ENCODE peak calls at places on chromosomes 5 and 9, in ten cellular contexts. F, M, O, T, A, Z, H, L, V and J are unnamed samples.

GRCh38 chr5:149500922-149501582 is 50.2 kb downstream of the CSNK1A1 start:
- DNase-seq in F (no peak), M (no peak), O (no peak), T (no peak), A (no peak), Z (no peak), H (no peak), L (no peak), V (no peak), J (no peak)

GRCh38 chr9:135814421-135814820 is 92.9 kb downstream of the CAMSAP1 start:
- DNase-seq in F (no peak), M (no peak), O (no peak), T (no peak), A (no peak), Z (no peak), H (no peak), L (no peak), V (no peak), J (no peak)

GRCh38 chr9:18721267-18722079 is 247.5 kb downstream of the ADAMTSL1 start:
- DNase-seq in F (no peak), M (no peak), O (no peak), T (no peak), A (no peak), Z (no peak), H (peak), L (no peak), V (no peak), J (no peak)

GRCh38 chr5:95238560-95239325 is 46.2 kb downstream of the MCTP1 start:
- DNase-seq in F (no peak), M (no peak), O (no peak), T (no peak), A (no peak), Z (no peak), H (no peak), L (no peak), V (no peak), J (no peak)

GRCh38 chr5:173644700-173645436 is 28.4 kb upstream of the BOD1 start:
- DNase-seq in F (no peak), M (no peak), O (no peak), T (no peak), A (no peak), Z (no peak), H (peak), L (no peak), V (no peak), J (no peak)

GRCh38 chr9:72038890-72039410 is 21.5 kb downstream of the C9orf57 start:
- DNase-seq in F (peak), M (peak), O (peak), T (peak), A (peak), Z (peak), H (peak), L (peak), V (no peak), J (peak)

GRCh38 chr9:125632321-125633115 is 74.5 kb downstream of the MAPKAP1 start:
- DNase-seq in F (no peak), M (no peak), O (no peak), T (no peak), A (no peak), Z (no peak), H (no peak), L (no peak), V (no peak), J (peak)

GRCh38 chr9:84230355-84231136 is 110.0 kb downstream of the SLC28A3 start:
- DNase-seq in F (no peak), M (no peak), O (no peak), T (no peak), A (peak), Z (no peak), H (peak), L (no peak), V (no peak), J (no peak)

GRCh38 chr5:83589786-83590185 is 118.2 kb downstream of the VCAN start:
- DNase-seq in F (no peak), M (no peak), O (no peak), T (no peak), A (no peak), Z (no peak), H (no peak), L (no peak), V (no peak), J (no peak)

GRCh38 chr5:150291388-150292385 is 2.1 kb upstream of the CAMK2A start:
- DNase-seq in F (no peak), M (peak), O (no peak), T (no peak), A (no peak), Z (no peak), H (no peak), L (no peak), V (no peak), J (no peak)

DNA sequence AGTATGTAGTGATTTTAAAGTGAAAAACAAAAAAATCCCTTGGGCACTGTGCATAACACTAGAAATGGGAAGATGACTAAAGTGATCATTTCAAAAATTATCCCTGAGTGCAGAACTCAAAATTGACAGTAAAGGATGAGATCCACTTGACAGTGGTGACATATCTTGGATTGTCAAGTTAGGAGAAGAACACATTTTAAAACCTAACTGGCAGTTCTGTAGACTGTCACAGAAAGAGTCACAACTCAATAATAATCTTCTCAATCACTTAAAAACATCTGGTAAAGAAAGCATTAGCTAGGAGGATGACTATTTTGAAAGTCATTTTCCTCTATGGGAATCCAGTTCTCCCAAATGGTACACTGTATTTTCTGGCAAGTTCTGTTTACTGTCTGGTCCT is 127.1 kb downstream of the PIP5K1B start:
- DNase-seq in F (no peak), M (no peak), O (no peak), T (no peak), A (no peak), Z (no peak), H (no peak), L (no peak), V (no peak), J (no peak)
- TF ChIP-seq POLR2A in F (no peak), M (no peak), O (no peak), T (no peak), A (no peak), Z (no peak), H (no peak), L (no peak), V (no peak), J (no peak)

DNA sequence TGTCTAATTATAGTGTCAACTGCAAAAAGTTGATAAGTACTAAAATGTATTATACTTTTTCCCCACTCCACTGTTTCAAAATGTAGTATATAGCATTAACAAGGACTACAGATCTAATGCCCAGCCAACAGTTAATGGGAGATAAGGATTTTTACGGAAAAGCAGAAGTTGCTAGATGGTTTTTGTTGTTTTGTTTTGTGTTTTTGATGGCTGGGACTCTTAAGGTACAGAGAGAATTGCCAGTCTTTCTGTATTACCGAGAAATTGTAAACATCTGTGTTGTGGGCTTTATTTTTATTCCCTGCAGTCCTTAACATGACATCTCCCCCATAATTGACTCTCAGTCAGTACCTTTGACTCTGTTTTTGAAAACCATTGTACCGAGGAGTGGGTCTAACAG is 44.0 kb downstream of the TRIO start:
- DNase-seq in F (no peak), M (no peak), O (no peak), T (no peak), A (no peak), Z (no peak), H (no peak), L (no peak), V (no peak), J (no peak)
- TF ChIP-seq POLR2A in F (no peak), M (no peak), O (no peak), T (no peak), A (no peak), Z (no peak), H (no peak), L (no peak), V (no peak), J (no peak)

GRCh38 chr5:178143901-178144300 is 9.8 kb downstream of the NHP2 start:
- DNase-seq in F (no peak), M (peak), O (peak), T (peak), A (peak), Z (peak), H (peak), L (no peak), V (no peak), J (no peak)
- TF ChIP-seq POLR2A in F (no peak), M (no peak), O (no peak), T (no peak), A (no peak), Z (no peak), H (no peak), L (no peak), V (no peak), J (no peak)

GRCh38 chr9:104927912-104928740 is at the start of gene ABCA1:
- DNase-seq in F (peak), M (peak), O (peak), T (peak), A (peak), Z (peak), H (peak), L (peak), V (peak), J (peak)
- TF ChIP-seq POLR2A in F (peak), M (peak), O (peak), T (peak), A (no peak), Z (peak), H (peak), L (peak), V (peak), J (peak)